ENCODE peak calls at places on chromosomes 1 and 21, in four cellular contexts. V is GM12878, H is K562, L is HL-60. U is an unnamed sample.

GRCh38 chr1:26057189-26057588 is 10.2 kb downstream of the TRIM63 start:
- DNase-seq in L (no peak), H (no peak), V (no peak), U (no peak)

GRCh38 chr1:242731446-242731845 is 206.9 kb upstream of the PLD5 start:
- DNase-seq in L (no peak), H (no peak), V (no peak), U (no peak)

GRCh38 chr1:208148380-208148779 is 95.8 kb downstream of the PLXNA2 start:
- DNase-seq in L (no peak), H (no peak), V (no peak), U (no peak)

GRCh38 chr1:63882048-63882704 is 108.4 kb downstream of the ROR1 start:
- DNase-seq in V (no peak), H (no peak), L (no peak), U (no peak)

GRCh38 chr1:61052393-61053280 is 29.7 kb upstream of the NFIA start:
- DNase-seq in H (no peak), L (no peak), V (no peak), U (no peak)

GRCh38 chr1:29481031-29481430 is 244.7 kb downstream of the PTPRU start:
- DNase-seq in L (no peak), H (no peak), V (no peak), U (no peak)

GRCh38 chr1:226520640-226521355 is 27.8 kb upstream of the STUM start:
- DNase-seq in V (no peak), H (no peak), L (no peak), U (no peak)

GRCh38 chr1:17301767-17302166 is 6.2 kb upstream of the PADI4 start:
- DNase-seq in V (no peak), H (no peak), L (no peak), U (no peak)

GRCh38 chr1:165734906-165735305 is 33.8 kb downstream of the TMCO1 start:
- DNase-seq in V (no peak), L (no peak), H (no peak), U (no peak)

GRCh38 chr1:204565617-204566582 is 49.7 kb downstream of the MDM4 start:
- DNase-seq in V (no peak), H (peak; percentile 92), L (peak; percentile 25), U (peak; percentile 66)

GRCh38 chr1:2330511-2331199 is 60.7 kb downstream of the MORN1 start:
- DNase-seq in V (no peak), L (no peak), H (no peak), U (no peak)

GRCh38 chr1:15833069-15833679 is 14.3 kb upstream of the SPEN start:
- DNase-seq in H (no peak), L (peak; percentile 77), V (no peak), U (no peak)

GRCh38 chr1:120133228-120133927 is 42.9 kb downstream of the SEC22B start:
- DNase-seq in H (no peak), V (no peak), L (no peak), U (no peak)

GRCh38 chr1:185375583-185375982 is 58.5 kb upstream of the IVNS1ABP start:
- DNase-seq in L (no peak), H (no peak), V (no peak), U (no peak)

GRCh38 chr1:181317261-181317924 is 165.9 kb upstream of the CACNA1E start:
- DNase-seq in H (no peak), L (no peak), V (no peak), U (no peak)

GRCh38 chr1:200336111-200336845 is 73.6 kb downstream of the ZNF281 start:
- DNase-seq in H (no peak), L (no peak), V (no peak), U (no peak)

GRCh38 chr1:35454616-35455015 is 102.6 kb downstream of the KIAA0319L start:
- DNase-seq in H (no peak), L (no peak), V (no peak), U (no peak)
- TF ChIP-seq SPI1 in H (no peak), L (no peak), V (no peak), U (no peak)

GRCh38 chr1:177012342-177012741 is 152.2 kb downstream of the ASTN1 start:
- DNase-seq in H (no peak), V (no peak), L (no peak), U (no peak)
- TF ChIP-seq SPI1 in H (no peak), V (no peak), L (no peak), U (no peak)

DNA sequence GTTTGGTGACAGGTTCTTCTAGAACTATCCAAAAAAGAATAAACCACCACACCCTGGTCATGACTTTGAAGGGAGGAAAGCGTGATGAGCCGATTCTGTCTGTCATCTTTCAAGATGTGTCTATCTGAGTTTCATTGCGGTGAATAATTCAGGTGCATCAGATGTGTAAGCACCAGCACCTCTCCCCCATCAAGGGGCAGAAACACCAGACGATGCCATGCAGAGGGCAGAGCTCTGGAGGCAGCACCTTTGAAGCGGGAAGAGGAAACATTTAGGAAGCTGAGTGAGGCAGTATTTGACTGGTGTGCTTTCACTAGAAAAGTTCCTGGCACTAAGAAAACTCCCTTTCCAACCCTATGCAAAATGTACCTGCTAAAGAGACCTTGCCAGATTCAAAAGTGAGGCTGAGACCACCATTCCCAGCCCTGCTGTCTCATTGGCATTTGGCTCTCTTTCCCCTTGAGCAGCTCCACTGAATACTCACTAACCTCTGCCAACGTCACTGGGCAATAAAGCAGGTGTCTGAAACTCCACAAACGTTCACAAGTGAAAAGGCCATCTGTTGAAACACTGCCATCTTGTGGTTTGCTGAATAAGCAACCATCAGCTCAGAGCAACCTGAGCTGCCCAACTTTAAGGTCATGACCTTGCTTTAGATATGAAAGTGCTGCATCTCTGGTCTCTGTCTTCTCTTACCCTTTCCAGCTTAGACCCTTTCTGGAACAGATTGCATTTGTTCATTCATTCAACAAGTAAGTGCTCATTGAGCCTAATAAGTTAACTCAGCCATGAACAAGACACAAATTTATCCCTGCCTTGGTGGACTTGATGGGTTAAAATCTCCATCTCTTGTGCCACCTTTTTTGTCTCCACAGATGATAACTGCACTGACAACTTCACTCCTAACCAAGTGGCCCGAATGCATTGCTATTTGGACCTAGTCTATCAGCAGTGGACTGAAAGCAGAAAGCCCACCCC is 228.6 kb downstream of the PAPPA2 start:
- DNase-seq in L (peak; percentile 6), V (peak; percentile 17), H (peak; percentile 40), U (no peak)
- TF ChIP-seq SPI1 in L (no peak), V (no peak), H (no peak), U (no peak)

DNA sequence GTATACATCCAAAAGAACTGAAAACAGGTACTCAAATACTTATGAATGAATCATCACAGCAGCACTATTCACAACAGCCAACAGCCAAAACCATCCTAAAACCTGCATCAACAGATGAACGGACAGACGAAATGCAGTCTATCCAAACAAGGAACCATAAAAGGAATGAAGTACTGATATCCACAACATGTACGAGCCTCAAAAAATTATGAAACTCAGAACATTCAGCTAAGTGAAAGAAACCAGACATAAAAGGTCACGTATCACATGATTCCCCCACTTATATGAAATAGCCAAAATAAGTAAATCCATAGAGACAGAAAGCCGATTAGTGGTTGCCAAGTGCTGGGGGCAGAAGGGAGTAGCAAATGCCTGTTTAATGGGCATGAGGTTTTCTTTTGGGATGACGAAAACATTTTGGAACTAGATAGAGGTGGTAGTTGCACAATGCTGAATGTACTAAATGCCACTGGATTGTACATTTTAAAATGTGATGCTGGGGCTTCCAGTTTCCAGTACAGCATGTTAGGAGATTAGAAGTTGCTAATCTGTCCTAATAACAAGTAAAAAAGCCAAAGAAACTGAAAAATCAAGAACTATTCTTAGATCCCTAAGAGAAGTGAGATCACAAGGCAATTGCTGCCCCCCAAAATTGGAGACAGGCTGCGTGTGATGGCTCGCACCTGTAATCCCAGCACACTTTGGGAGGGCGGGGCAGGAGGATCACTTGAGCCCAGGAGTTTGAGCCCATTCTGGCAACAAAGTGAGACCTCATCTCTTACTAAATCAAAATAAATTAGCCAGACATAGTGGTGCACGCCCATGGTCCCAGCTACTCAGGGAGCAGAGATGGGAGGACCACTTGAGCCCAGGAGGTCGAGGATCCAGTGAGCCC is 25.3 kb downstream of the CLSTN1 start:
- DNase-seq in V (no peak), L (no peak), H (peak; percentile 3), U (no peak)
- TF ChIP-seq SPI1 in V (no peak), L (no peak), H (no peak), U (no peak)

GRCh38 chr21:25837545-25838263 is 102.9 kb downstream of the GABPA start:
- DNase-seq in H (no peak), V (no peak), L (no peak), U (no peak)
- TF ChIP-seq SPI1 in H (no peak), V (no peak), L (no peak), U (no peak)

GRCh38 chr21:38807987-38808386 is 2.3 kb downstream of the ETS2 start:
- DNase-seq in V (no peak), L (no peak), H (no peak), U (no peak)
- TF ChIP-seq SPI1 in V (no peak), L (no peak), H (no peak), U (no peak)

DNA sequence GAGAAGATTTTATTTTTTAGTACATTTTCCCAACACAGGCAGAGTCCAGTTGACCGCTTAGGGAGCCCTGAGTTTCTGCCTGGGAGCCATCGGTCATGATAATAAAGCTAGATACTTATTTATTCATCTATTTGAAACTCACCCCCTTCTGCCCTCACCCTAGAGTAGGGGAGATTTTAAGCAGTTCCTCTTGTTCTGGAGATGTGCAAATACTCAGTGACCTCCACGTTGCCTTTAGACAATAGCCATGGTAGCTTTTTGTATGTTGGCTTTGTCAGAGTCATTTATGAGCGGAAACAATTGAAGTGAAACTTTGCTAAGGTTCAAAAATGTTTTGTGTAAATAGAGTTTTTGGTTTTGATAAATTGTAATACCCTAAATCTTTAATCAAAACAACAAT is 45.7 kb upstream of the PLPPR4 start:
- DNase-seq in L (no peak), V (no peak), H (no peak), U (no peak)
- TF ChIP-seq SPI1 in L (no peak), V (no peak), H (no peak), U (peak; percentile 59)

U was measured in GM12891.